ENCODE peak calls at places on chromosomes 5 and 9, in eight cellular contexts. Z is PC-3, X is fibroblast of lung, M is PC-9, D is A549, T is OCI-LY7, Q is H9, G is K562. F is an unnamed sample.

GRCh38 chr5:155293605-155294178 is 280.1 kb downstream of the KIF4B start:
- DNase-seq in Q (no peak), Z (no peak), T (no peak), D (no peak), G (no peak), M (no peak), X (no peak), F (no peak)

GRCh38 chr5:119398713-119399492 is 43.1 kb downstream of the TNFAIP8 start:
- DNase-seq in Q (no peak), X (peak; percentile 35), G (no peak), Z (no peak), D (peak; percentile 9), T (no peak), M (no peak), F (no peak)

GRCh38 chr5:31122998-31123950 is 70.2 kb upstream of the CDH6 start:
- DNase-seq in G (no peak), T (no peak), X (peak; percentile 85), Z (peak; percentile 26), Q (no peak), D (no peak), M (no peak), F (no peak)

GRCh38 chr5:411728-412127 is 31.2 kb upstream of the EXOC3 start:
- DNase-seq in Z (no peak), G (no peak), Q (no peak), D (no peak), T (no peak), X (no peak), M (no peak), F (no peak)

GRCh38 chr5:88660947-88661869 is 221.8 kb downstream of the MEF2C start:
- DNase-seq in M (peak; percentile 84), Q (peak; percentile 99), T (peak; percentile 83), G (peak; percentile 56), D (peak; percentile 84), X (peak; percentile 99), Z (peak; percentile 96), F (no peak)

GRCh38 chr5:156913719-156914370 is 49.2 kb downstream of the TIMD4 start:
- DNase-seq in X (no peak), T (peak; percentile 92), Z (no peak), Q (peak; percentile 91), D (no peak), M (no peak), G (no peak), F (no peak)

GRCh38 chr9:24127519-24127918 is 301.5 kb upstream of the ELAVL2 start:
- DNase-seq in T (no peak), G (no peak), M (no peak), D (no peak), X (no peak), Z (no peak), Q (no peak), F (no peak)

GRCh38 chr5:67115238-67115637 is 81.4 kb downstream of the CD180 start:
- DNase-seq in G (no peak), Z (no peak), M (no peak), Q (no peak), X (no peak), T (no peak), D (no peak), F (no peak)

GRCh38 chr5:66933066-66933465 is 263.5 kb downstream of the CD180 start:
- DNase-seq in X (peak; percentile 72), Z (peak; percentile 65), Q (no peak), M (no peak), D (no peak), G (no peak), T (no peak), F (no peak)

GRCh38 chr5:74903165-74903787 is 37.1 kb upstream of the FAM169A start:
- DNase-seq in G (peak; percentile 35), Q (peak; percentile 92), X (no peak), T (no peak), M (peak; percentile 78), Z (peak; percentile 64), D (peak; percentile 57), F (no peak)

GRCh38 chr5:146560205-146560812 is 44.3 kb upstream of the GPR151 start:
- DNase-seq in X (peak; percentile 81), Q (no peak), T (no peak), D (no peak), Z (peak; percentile 19), G (no peak), M (no peak), F (no peak)

GRCh38 chr5:179270581-179271300 is 74.5 kb downstream of the ADAMTS2 start:
- DNase-seq in T (no peak), D (no peak), G (no peak), X (peak; percentile 56), Q (peak; percentile 19), Z (no peak), M (no peak), F (no peak)

GRCh38 chr5:36359267-36359666 is 57.6 kb upstream of the RANBP3L start:
- DNase-seq in G (no peak), D (no peak), X (peak; percentile 33), Q (no peak), T (no peak), Z (no peak), M (no peak), F (no peak)

GRCh38 chr9:20205821-20206220 is 416.5 kb downstream of the MLLT3 start:
- DNase-seq in T (no peak), Z (peak; percentile 31), Q (no peak), D (no peak), G (no peak), X (peak; percentile 19), M (no peak), F (no peak)

GRCh38 chr5:179371123-179371515 is 25.9 kb upstream of the ADAMTS2 start:
- DNase-seq in Z (no peak), T (no peak), G (no peak), D (no peak), X (no peak), Q (no peak), M (no peak), F (no peak)

GRCh38 chr5:80656425-80656824 is 1.6 kb upstream of the DHFR start:
- DNase-seq in Z (no peak), M (no peak), D (peak; percentile 26), Q (no peak), T (peak; percentile 36), X (peak; percentile 36), G (peak; percentile 30), F (no peak)

GRCh38 chr5:1105350-1106265 is 6.3 kb downstream of the SLC12A7 start:
- DNase-seq in D (peak; percentile 74), Q (no peak), M (no peak), X (no peak), G (peak; percentile 92), T (no peak), Z (no peak), F (peak; percentile 30)

GRCh38 chr5:34685485-34686197 is 29.5 kb downstream of the RAI14 start:
- DNase-seq in D (peak; percentile 67), M (no peak), G (no peak), Z (peak; percentile 52), T (no peak), X (peak; percentile 84), Q (no peak), F (no peak)

GRCh38 chr9:130933114-130934046 is 5.7 kb downstream of the FIBCD1 start:
- DNase-seq in T (no peak), Z (peak; percentile 67), Q (no peak), X (peak; percentile 83), D (no peak), G (no peak), M (peak; percentile 59), F (no peak)

GRCh38 chr5:136984772-136985455 is 514.2 kb downstream of the SPOCK1 start:
- DNase-seq in M (no peak), X (no peak), T (no peak), Z (no peak), G (no peak), Q (no peak), D (no peak), F (no peak)

GRCh38 chr9:131997779-131998178 is 81.9 kb downstream of the MED27 start:
- DNase-seq in M (no peak), D (no peak), X (peak; percentile 69), Q (no peak), Z (no peak), T (no peak), G (no peak), F (no peak)

GRCh38 chr9:132000659-132001058 is 79.0 kb downstream of the MED27 start:
- DNase-seq in T (no peak), M (no peak), Z (no peak), Q (no peak), X (no peak), G (no peak), D (no peak), F (no peak)

GRCh38 chr9:131997076-131997475 is 82.6 kb downstream of the MED27 start:
- DNase-seq in Q (no peak), Z (no peak), X (no peak), T (no peak), G (no peak), D (no peak), M (no peak), F (no peak)

GRCh38 chr9:132001550-132001949 is 78.1 kb downstream of the MED27 start:
- DNase-seq in M (no peak), Q (no peak), Z (no peak), D (no peak), G (no peak), X (peak; percentile 36), T (no peak), F (no peak)

GRCh38 chr9:131999692-132000551 is 79.7 kb downstream of the MED27 start:
- DNase-seq in G (no peak), M (no peak), Z (peak; percentile 77), D (no peak), Q (no peak), T (no peak), X (peak; percentile 93), F (no peak)
- TF ChIP-seq CTCF in G (no peak), M (no peak), Z (peak; percentile 31), D (no peak), Q (no peak), T (no peak), X (no peak), F (no peak)

GRCh38 chr9:31445357-31445756 is 939.1 kb upstream of the ACO1 start:
- DNase-seq in Q (no peak), D (no peak), X (no peak), M (no peak), G (no peak), Z (no peak), T (no peak), F (no peak)

DNA sequence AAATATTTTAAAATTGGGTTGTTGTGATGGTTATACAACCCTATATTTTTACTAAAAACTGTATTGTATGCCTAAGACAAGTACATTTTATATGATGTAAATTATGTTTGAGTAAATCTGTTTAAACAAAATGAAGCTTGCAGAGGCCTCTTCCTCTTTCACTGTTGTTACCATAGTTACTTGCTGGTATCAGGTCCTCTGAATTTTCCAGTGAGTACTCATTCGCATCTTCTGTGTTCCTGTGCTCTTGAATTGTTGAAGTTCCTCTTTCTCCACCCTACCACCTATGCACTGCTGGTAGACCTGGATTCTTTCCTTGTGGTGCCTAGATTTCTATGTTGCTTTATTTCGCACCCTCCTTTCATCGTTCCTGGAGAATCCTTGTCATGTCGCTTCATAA is 938.5 kb upstream of the ACO1 start:
- DNase-seq in T (peak; percentile 19), Z (no peak), Q (no peak), D (no peak), G (no peak), X (no peak), M (no peak), F (no peak)
- H3K4me2 ChIP-seq in T (no peak overlapping the region), Z (no peak overlapping the region), Q (no peak overlapping the region), D (no peak overlapping the region), G (no peak overlapping the region), X (no peak overlapping the region), M (no peak overlapping the region), F (no peak overlapping the region)

GRCh38 chr9:121267689-121268597 is at the start of gene GSN:
- DNase-seq in T (peak; percentile 11), Q (peak; percentile 85), D (peak; percentile 62), Z (peak; percentile 50), X (peak; percentile 63), G (peak; percentile 81), M (peak; percentile 34), F (no peak)
- TF ChIP-seq CTCF in T (no peak), Q (peak; percentile 12), D (no peak), Z (no peak), X (peak; percentile 2), G (no peak), M (no peak), F (no peak)

GRCh38 chr9:68896495-68896894 is 117.4 kb downstream of the PRKACG start:
- DNase-seq in G (no peak), T (no peak), Q (no peak), X (no peak), M (no peak), Z (no peak), D (no peak), F (no peak)
- H3K4me2 ChIP-seq in G (no peak overlapping the region), T (peak overlapping the region; percentile 74), Q (no peak overlapping the region), X (no peak overlapping the region), M (no peak overlapping the region), Z (no peak overlapping the region), D (no peak overlapping the region), F (peak overlapping the region; percentile 65)